ENCODE peak calls at places on chromosomes 5 and 9, in six cellular contexts. One of them, this sample, is unnamed.
A peak's percentile ranks its signal among the peaks of the same experiment; 100 is the strongest.

GRCh38 chr5:75551471-75551870 is 39.8 kb downstream of the POLK start:
- DNase-seq in fibroblast of mammary gland: peak; percentile 85
- DNase-seq in kidney epithelial cell: no peak
- DNase-seq in A673: no peak
- DNase-seq in cardiac fibroblast: peak; percentile 68
- DNase-seq in stomach: no peak
- DNase-seq in this sample: no peak

GRCh38 chr9:14423816-14424261 is 109.9 kb upstream of the NFIB start:
- DNase-seq in stomach: no peak
- DNase-seq in fibroblast of mammary gland: peak; percentile 76
- DNase-seq in cardiac fibroblast: peak; percentile 78
- DNase-seq in kidney epithelial cell: no peak
- DNase-seq in A673: no peak
- DNase-seq in this sample: peak; percentile 42

GRCh38 chr9:8693147-8693921 is 893.8 kb upstream of the DMAC1 start:
- DNase-seq in cardiac fibroblast: no peak
- DNase-seq in kidney epithelial cell: no peak
- DNase-seq in fibroblast of mammary gland: no peak
- DNase-seq in A673: no peak
- DNase-seq in stomach: no peak
- DNase-seq in this sample: no peak

GRCh38 chr9:134670851-134671281 is 29.3 kb downstream of the COL5A1 start:
- DNase-seq in kidney epithelial cell: no peak
- DNase-seq in stomach: no peak
- DNase-seq in cardiac fibroblast: no peak
- DNase-seq in A673: no peak
- DNase-seq in fibroblast of mammary gland: no peak
- DNase-seq in this sample: no peak

GRCh38 chr5:174751154-174751990 is 27.0 kb downstream of the MSX2 start:
- DNase-seq in cardiac fibroblast: no peak
- DNase-seq in A673: peak; percentile 20
- DNase-seq in stomach: no peak
- DNase-seq in fibroblast of mammary gland: no peak
- DNase-seq in kidney epithelial cell: no peak
- DNase-seq in this sample: no peak

GRCh38 chr9:7011395-7012067 is 253.8 kb downstream of the KDM4C start:
- DNase-seq in kidney epithelial cell: no peak
- DNase-seq in stomach: no peak
- DNase-seq in A673: no peak
- DNase-seq in cardiac fibroblast: no peak
- DNase-seq in fibroblast of mammary gland: no peak
- DNase-seq in this sample: no peak

GRCh38 chr9:133509179-133510083 is 15.3 kb downstream of the MYMK start:
- DNase-seq in cardiac fibroblast: no peak
- DNase-seq in stomach: peak; percentile 68
- DNase-seq in fibroblast of mammary gland: no peak
- DNase-seq in kidney epithelial cell: no peak
- DNase-seq in A673: no peak
- DNase-seq in this sample: no peak

GRCh38 chr9:19513671-19514275 is 105.0 kb downstream of the ACER2 start:
- DNase-seq in fibroblast of mammary gland: no peak
- DNase-seq in A673: peak; percentile 18
- DNase-seq in kidney epithelial cell: no peak
- DNase-seq in stomach: no peak
- DNase-seq in cardiac fibroblast: peak; percentile 9
- DNase-seq in this sample: no peak

GRCh38 chr5:78215565-78215964 is 78.9 kb downstream of the AP3B1 start:
- DNase-seq in A673: no peak
- DNase-seq in fibroblast of mammary gland: no peak
- DNase-seq in stomach: no peak
- DNase-seq in kidney epithelial cell: no peak
- DNase-seq in cardiac fibroblast: no peak
- DNase-seq in this sample: no peak

GRCh38 chr5:160525471-160526261 is 104.0 kb downstream of the PTTG1 start:
- DNase-seq in fibroblast of mammary gland: no peak
- DNase-seq in stomach: no peak
- DNase-seq in A673: no peak
- DNase-seq in cardiac fibroblast: no peak
- DNase-seq in kidney epithelial cell: no peak
- DNase-seq in this sample: no peak

GRCh38 chr9:111179577-111179976 is 141.3 kb upstream of the LPAR1 start:
- DNase-seq in A673: no peak
- DNase-seq in cardiac fibroblast: no peak
- DNase-seq in fibroblast of mammary gland: peak; percentile 21
- DNase-seq in stomach: no peak
- DNase-seq in kidney epithelial cell: no peak
- DNase-seq in this sample: no peak

GRCh38 chr5:137627730-137628129 is 108.2 kb downstream of the KLHL3 start:
- DNase-seq in stomach: no peak
- DNase-seq in kidney epithelial cell: no peak
- DNase-seq in cardiac fibroblast: no peak
- DNase-seq in fibroblast of mammary gland: no peak
- DNase-seq in A673: no peak
- DNase-seq in this sample: no peak

GRCh38 chr9:126474786-126475485 is 138.8 kb upstream of the LMX1B start:
- DNase-seq in cardiac fibroblast: peak; percentile 94
- DNase-seq in A673: no peak
- DNase-seq in stomach: no peak
- DNase-seq in fibroblast of mammary gland: peak; percentile 72
- DNase-seq in kidney epithelial cell: no peak
- DNase-seq in this sample: peak; percentile 49

GRCh38 chr5:42807722-42808447 is 3.8 kb downstream of the SELENOP start:
- DNase-seq in fibroblast of mammary gland: no peak
- DNase-seq in cardiac fibroblast: no peak
- DNase-seq in stomach: no peak
- DNase-seq in kidney epithelial cell: no peak
- DNase-seq in A673: no peak
- DNase-seq in this sample: no peak

GRCh38 chr5:137604348-137605095 is 105.4 kb upstream of the SPOCK1 start:
- DNase-seq in A673: no peak
- DNase-seq in stomach: no peak
- DNase-seq in kidney epithelial cell: peak; percentile 23
- DNase-seq in cardiac fibroblast: no peak
- DNase-seq in fibroblast of mammary gland: no peak
- DNase-seq in this sample: no peak

GRCh38 chr5:59799668-59800374 is 93.7 kb downstream of the PDE4D start:
- DNase-seq in A673: peak; percentile 73
- DNase-seq in stomach: no peak
- DNase-seq in cardiac fibroblast: peak; percentile 78
- DNase-seq in kidney epithelial cell: no peak
- DNase-seq in fibroblast of mammary gland: peak; percentile 69
- DNase-seq in this sample: no peak

GRCh38 chr9:117412841-117413240 is 2.0 kb downstream of the ASTN2 start:
- DNase-seq in cardiac fibroblast: no peak
- DNase-seq in kidney epithelial cell: no peak
- DNase-seq in A673: no peak
- DNase-seq in fibroblast of mammary gland: no peak
- DNase-seq in stomach: no peak
- DNase-seq in this sample: no peak

GRCh38 chr5:90843443-90843842 is 284.8 kb downstream of the ADGRV1 start:
- DNase-seq in kidney epithelial cell: no peak
- DNase-seq in A673: no peak
- DNase-seq in fibroblast of mammary gland: no peak
- DNase-seq in stomach: no peak
- DNase-seq in cardiac fibroblast: no peak
- DNase-seq in this sample: no peak

GRCh38 chr5:6590581-6590980 is 42.3 kb downstream of the NSUN2 start:
- DNase-seq in cardiac fibroblast: no peak
- DNase-seq in kidney epithelial cell: no peak
- DNase-seq in stomach: no peak
- DNase-seq in fibroblast of mammary gland: no peak
- DNase-seq in A673: no peak
- DNase-seq in this sample: no peak

GRCh38 chr9:127495884-127496555 is 44.7 kb downstream of the LRSAM1 start:
- DNase-seq in stomach: no peak
- DNase-seq in kidney epithelial cell: no peak
- DNase-seq in fibroblast of mammary gland: no peak
- DNase-seq in cardiac fibroblast: no peak
- DNase-seq in A673: peak; percentile 34
- DNase-seq in this sample: no peak

GRCh38 chr5:178256746-178257145 is 24.1 kb upstream of the PHYKPL start:
- DNase-seq in stomach: no peak
- DNase-seq in kidney epithelial cell: no peak
- DNase-seq in A673: no peak
- DNase-seq in cardiac fibroblast: no peak
- DNase-seq in fibroblast of mammary gland: no peak
- DNase-seq in this sample: no peak

GRCh38 chr5:77003246-77003645 is 27.0 kb upstream of the AGGF1 start:
- DNase-seq in fibroblast of mammary gland: no peak
- DNase-seq in A673: no peak
- DNase-seq in cardiac fibroblast: no peak
- DNase-seq in stomach: no peak
- DNase-seq in kidney epithelial cell: no peak
- DNase-seq in this sample: no peak

GRCh38 chr5:73783823-73784222 is 157.8 kb downstream of the ARHGEF28 start:
- DNase-seq in fibroblast of mammary gland: peak; percentile 39
- DNase-seq in kidney epithelial cell: no peak
- DNase-seq in cardiac fibroblast: peak; percentile 60
- DNase-seq in A673: peak; percentile 39
- DNase-seq in stomach: no peak
- DNase-seq in this sample: no peak

GRCh38 chr5:87116821-87117512 is 150.7 kb upstream of the RASA1 start:
- DNase-seq in cardiac fibroblast: peak; percentile 24
- DNase-seq in A673: no peak
- DNase-seq in fibroblast of mammary gland: peak; percentile 23
- DNase-seq in kidney epithelial cell: no peak
- DNase-seq in stomach: no peak
- DNase-seq in this sample: no peak

GRCh38 chr9:124410321-124410913 is 4.8 kb downstream of the PSMB7 start:
- DNase-seq in stomach: no peak
- DNase-seq in fibroblast of mammary gland: no peak
- DNase-seq in A673: no peak
- DNase-seq in kidney epithelial cell: no peak
- DNase-seq in cardiac fibroblast: peak; percentile 39
- DNase-seq in this sample: no peak

GRCh38 chr5:9283021-9283420 is 262.9 kb downstream of the SEMA5A start:
- DNase-seq in stomach: no peak
- DNase-seq in kidney epithelial cell: no peak
- DNase-seq in cardiac fibroblast: no peak
- DNase-seq in A673: no peak
- DNase-seq in fibroblast of mammary gland: peak; percentile 59
- DNase-seq in this sample: no peak

GRCh38 chr9:91583996-91584395 is 160.4 kb upstream of the NFIL3 start:
- DNase-seq in stomach: no peak
- DNase-seq in fibroblast of mammary gland: no peak
- DNase-seq in A673: no peak
- DNase-seq in kidney epithelial cell: no peak
- DNase-seq in cardiac fibroblast: no peak
- DNase-seq in this sample: no peak

GRCh38 chr5:140383300-140383699 is 18.3 kb upstream of the ANKHD1 start:
- DNase-seq in cardiac fibroblast: peak; percentile 32
- DNase-seq in A673: no peak
- DNase-seq in stomach: no peak
- DNase-seq in kidney epithelial cell: no peak
- DNase-seq in fibroblast of mammary gland: no peak
- DNase-seq in this sample: no peak

GRCh38 chr5:140381351-140381750 is 20.3 kb upstream of the ANKHD1 start:
- DNase-seq in cardiac fibroblast: no peak
- DNase-seq in fibroblast of mammary gland: no peak
- DNase-seq in stomach: no peak
- DNase-seq in A673: no peak
- DNase-seq in kidney epithelial cell: no peak
- DNase-seq in this sample: no peak

GRCh38 chr5:140381972-140382371 is 19.7 kb upstream of the ANKHD1 start:
- DNase-seq in kidney epithelial cell: no peak
- DNase-seq in cardiac fibroblast: no peak
- DNase-seq in A673: no peak
- DNase-seq in fibroblast of mammary gland: no peak
- DNase-seq in stomach: no peak
- DNase-seq in this sample: no peak

GRCh38 chr5:140388052-140388451 is 13.6 kb upstream of the ANKHD1 start:
- DNase-seq in kidney epithelial cell: no peak
- DNase-seq in fibroblast of mammary gland: no peak
- DNase-seq in cardiac fibroblast: no peak
- DNase-seq in A673: no peak
- DNase-seq in stomach: no peak
- DNase-seq in this sample: no peak

GRCh38 chr5:140382866-140383265 is 18.8 kb upstream of the ANKHD1 start:
- DNase-seq in fibroblast of mammary gland: no peak
- DNase-seq in A673: no peak
- DNase-seq in cardiac fibroblast: no peak
- DNase-seq in kidney epithelial cell: no peak
- DNase-seq in stomach: no peak
- DNase-seq in this sample: no peak
- TF ChIP-seq CTCF in fibroblast of mammary gland: no peak
- TF ChIP-seq CTCF in A673: no peak
- TF ChIP-seq CTCF in cardiac fibroblast: no peak
- TF ChIP-seq CTCF in kidney epithelial cell: no peak
- TF ChIP-seq CTCF in stomach: no peak
- TF ChIP-seq CTCF in this sample: no peak

GRCh38 chr5:37198066-37198465 is 51.1 kb downstream of the CPLANE1 start:
- DNase-seq in A673: no peak
- DNase-seq in cardiac fibroblast: no peak
- DNase-seq in fibroblast of mammary gland: no peak
- DNase-seq in kidney epithelial cell: no peak
- DNase-seq in stomach: no peak
- DNase-seq in this sample: no peak
- H3K4me3 ChIP-seq in A673: no peak overlapping the region
- H3K4me3 ChIP-seq in cardiac fibroblast: no peak overlapping the region
- H3K4me3 ChIP-seq in fibroblast of mammary gland: no peak overlapping the region
- H3K4me3 ChIP-seq in kidney epithelial cell: no peak overlapping the region
- H3K4me3 ChIP-seq in stomach: no peak overlapping the region
- H3K4me3 ChIP-seq in this sample: no peak overlapping the region

GRCh38 chr5:128258387-128258786 is 174.8 kb downstream of the SLC12A2 start:
- DNase-seq in stomach: no peak
- DNase-seq in fibroblast of mammary gland: no peak
- DNase-seq in cardiac fibroblast: no peak
- DNase-seq in A673: no peak
- DNase-seq in kidney epithelial cell: no peak
- DNase-seq in this sample: no peak
- TF ChIP-seq CTCF in stomach: no peak
- TF ChIP-seq CTCF in fibroblast of mammary gland: no peak
- TF ChIP-seq CTCF in cardiac fibroblast: no peak
- TF ChIP-seq CTCF in A673: no peak
- TF ChIP-seq CTCF in kidney epithelial cell: no peak
- TF ChIP-seq CTCF in this sample: no peak

GRCh38 chr5:151295138-151295537 is 8.4 kb downstream of the SLC36A3 start:
- DNase-seq in fibroblast of mammary gland: peak; percentile 45
- DNase-seq in kidney epithelial cell: no peak
- DNase-seq in stomach: no peak
- DNase-seq in cardiac fibroblast: peak; percentile 22
- DNase-seq in A673: no peak
- DNase-seq in this sample: no peak

GRCh38 chr5:151298063-151298462 is 5.5 kb downstream of the SLC36A3 start:
- DNase-seq in A673: peak; percentile 61
- DNase-seq in cardiac fibroblast: no peak
- DNase-seq in stomach: no peak
- DNase-seq in fibroblast of mammary gland: peak; percentile 74
- DNase-seq in kidney epithelial cell: no peak
- DNase-seq in this sample: no peak

GRCh38 chr5:151295801-151296477 is 7.6 kb downstream of the SLC36A3 start:
- DNase-seq in stomach: no peak
- DNase-seq in cardiac fibroblast: no peak
- DNase-seq in kidney epithelial cell: no peak
- DNase-seq in A673: no peak
- DNase-seq in fibroblast of mammary gland: no peak
- DNase-seq in this sample: no peak

GRCh38 chr5:151296974-151297373 is 6.6 kb downstream of the SLC36A3 start:
- DNase-seq in A673: no peak
- DNase-seq in kidney epithelial cell: no peak
- DNase-seq in fibroblast of mammary gland: no peak
- DNase-seq in cardiac fibroblast: no peak
- DNase-seq in stomach: no peak
- DNase-seq in this sample: no peak

GRCh38 chr5:151296478-151296830 is 7.1 kb downstream of the SLC36A3 start:
- DNase-seq in stomach: no peak
- DNase-seq in A673: no peak
- DNase-seq in kidney epithelial cell: no peak
- DNase-seq in fibroblast of mammary gland: no peak
- DNase-seq in cardiac fibroblast: no peak
- DNase-seq in this sample: no peak
- H3K4me3 ChIP-seq in stomach: no peak overlapping the region
- H3K4me3 ChIP-seq in A673: no peak overlapping the region
- H3K4me3 ChIP-seq in kidney epithelial cell: no peak overlapping the region
- H3K4me3 ChIP-seq in fibroblast of mammary gland: no peak overlapping the region
- H3K4me3 ChIP-seq in cardiac fibroblast: no peak overlapping the region
- H3K4me3 ChIP-seq in this sample: no peak overlapping the region